ENCODE peak calls at places on chromosomes 3 and 15, in ten cellular contexts. R, C, G, V, J, B, U, K, N and H are unnamed samples. For H3K4me1, the result is how much of the 10 kb centered on the place peaks cover.

GRCh38 chr3:128176270-128176831 is 23.1 kb downstream of the EEFSEC start:
- DNase-seq in R (no peak), C (no peak), G (no peak), V (no peak), J (no peak), B (no peak), U (no peak), K (no peak), N (no peak), H (no peak)

GRCh38 chr15:82177291-82178010 is 85.1 kb downstream of the EFL1 start:
- DNase-seq in R (no peak), C (no peak), G (no peak), V (no peak), J (no peak), B (no peak), U (no peak), K (no peak), N (no peak), H (no peak)

GRCh38 chr3:42080452-42080872 is 10.7 kb upstream of the TRAK1 start:
- DNase-seq in R (peak), C (peak), G (no peak), V (peak), J (peak), B (no peak), U (no peak), K (no peak), N (peak), H (no peak)

GRCh38 chr3:49248828-49249227 is 28.2 kb downstream of the C3orf62 start:
- DNase-seq in R (peak), C (no peak), G (no peak), V (peak), J (no peak), B (no peak), U (no peak), K (no peak), N (no peak), H (no peak)

GRCh38 chr3:13234664-13235063 is 161.4 kb upstream of the IQSEC1 start:
- DNase-seq in R (no peak), C (no peak), G (no peak), V (no peak), J (no peak), B (no peak), U (no peak), K (no peak), N (no peak), H (no peak)

GRCh38 chr3:105495021-105495420 is 128.3 kb downstream of the ALCAM start:
- DNase-seq in R (no peak), C (no peak), G (no peak), V (no peak), J (no peak), B (no peak), U (no peak), K (no peak), N (no peak), H (no peak)

GRCh38 chr3:47910777-47911440 is 105.3 kb downstream of the MAP4 start:
- DNase-seq in R (no peak), C (no peak), G (no peak), V (peak), J (peak), B (peak), U (no peak), K (no peak), N (no peak), H (no peak)

GRCh38 chr15:75532413-75533250 is 46.5 kb downstream of the PTPN9 start:
- DNase-seq in R (no peak), C (peak), G (peak), V (peak), J (peak), B (peak), U (peak), K (peak), N (peak), H (no peak)

GRCh38 chr3:10774825-10775224 is 41.2 kb upstream of the SLC6A11 start:
- DNase-seq in R (no peak), C (no peak), G (no peak), V (no peak), J (no peak), B (no peak), U (no peak), K (no peak), N (no peak), H (no peak)

GRCh38 chr15:72820278-72820677 is 36.7 kb upstream of the ADPGK start:
- DNase-seq in R (no peak), C (no peak), G (no peak), V (no peak), J (no peak), B (no peak), U (no peak), K (no peak), N (no peak), H (no peak)

GRCh38 chr15:95875141-95875643 is 455.3 kb upstream of the NR2F2 start:
- DNase-seq in R (no peak), C (no peak), G (peak), V (no peak), J (peak), B (no peak), U (no peak), K (no peak), N (no peak), H (no peak)

GRCh38 chr3:126485956-126486884 is 10.5 kb upstream of the ZXDC start:
- DNase-seq in R (no peak), C (no peak), G (no peak), V (no peak), J (no peak), B (no peak), U (no peak), K (no peak), N (no peak), H (no peak)

GRCh38 chr3:182802413-182802812 is 9.1 kb downstream of the ATP11B start:
- DNase-seq in R (no peak), C (no peak), G (no peak), V (peak), J (no peak), B (no peak), U (no peak), K (no peak), N (no peak), H (no peak)

GRCh38 chr3:4821331-4821730 is 157.9 kb upstream of the BHLHE40 start:
- DNase-seq in R (no peak), C (no peak), G (no peak), V (peak), J (peak), B (no peak), U (no peak), K (no peak), N (peak), H (no peak)

GRCh38 chr3:58236527-58237237 is 910 bp upstream of the ABHD6 start:
- DNase-seq in R (no peak), C (peak), G (no peak), V (no peak), J (no peak), B (no peak), U (no peak), K (no peak), N (peak), H (no peak)

GRCh38 chr3:50089603-50089945 is 855 bp downstream of the RBM5 start:
- DNase-seq in R (no peak), C (no peak), G (no peak), V (no peak), J (no peak), B (no peak), U (no peak), K (no peak), N (peak), H (no peak)

GRCh38 chr15:90233701-90234518 is at the start of the genes CIB1 and GDPGP1:
- DNase-seq in R (peak), C (peak), G (peak), V (peak), J (peak), B (peak), U (peak), K (peak), N (peak), H (peak)
- TF ChIP-seq POLR2A in R (peak), C (peak), G (peak), V (peak), J (peak), B (peak), U (peak), K (peak), N (peak), H (peak)

GRCh38 chr15:78002996-78003395 is 74.5 kb downstream of the TBC1D2B start:
- DNase-seq in R (no peak), C (no peak), G (no peak), V (no peak), J (no peak), B (no peak), U (no peak), K (no peak), N (no peak), H (no peak)
- H3K4me1 ChIP-seq in R (under half), C (under half), G (under half), V (under half), J (under half), B (half or more), U (under half), K (under half), N (under half), H (under half)

GRCh38 chr3:189646902-189647542 is 15.8 kb downstream of the TP63 start:
- DNase-seq in R (no peak), C (no peak), G (no peak), V (no peak), J (no peak), B (peak), U (no peak), K (no peak), N (no peak), H (no peak)

GRCh38 chr3:189655617-189656016 is 24.4 kb downstream of the TP63 start:
- DNase-seq in R (no peak), C (no peak), G (no peak), V (no peak), J (no peak), B (no peak), U (no peak), K (no peak), N (no peak), H (no peak)

GRCh38 chr3:189652042-189652441 is 20.9 kb downstream of the TP63 start:
- DNase-seq in R (no peak), C (no peak), G (no peak), V (peak), J (peak), B (no peak), U (no peak), K (no peak), N (no peak), H (no peak)
- TF ChIP-seq CTCF in R (peak), C (peak), G (no peak), V (no peak), J (peak), B (no peak), U (no peak), K (no peak), N (no peak), H (no peak)

GRCh38 chr15:85839637-85840036 is 44.9 kb upstream of the KLHL25 start:
- DNase-seq in R (no peak), C (no peak), G (no peak), V (no peak), J (no peak), B (no peak), U (no peak), K (no peak), N (no peak), H (no peak)

GRCh38 chr15:85838655-85839054 is 43.9 kb upstream of the KLHL25 start:
- DNase-seq in R (no peak), C (peak), G (no peak), V (no peak), J (no peak), B (no peak), U (no peak), K (no peak), N (no peak), H (no peak)

GRCh38 chr15:85840802-85841152 is 46.1 kb upstream of the KLHL25 start:
- DNase-seq in R (no peak), C (no peak), G (no peak), V (no peak), J (no peak), B (no peak), U (no peak), K (no peak), N (no peak), H (no peak)

GRCh38 chr15:85837881-85838280 is 43.2 kb upstream of the KLHL25 start:
- DNase-seq in R (no peak), C (peak), G (no peak), V (no peak), J (no peak), B (no peak), U (no peak), K (no peak), N (no peak), H (no peak)

DNA sequence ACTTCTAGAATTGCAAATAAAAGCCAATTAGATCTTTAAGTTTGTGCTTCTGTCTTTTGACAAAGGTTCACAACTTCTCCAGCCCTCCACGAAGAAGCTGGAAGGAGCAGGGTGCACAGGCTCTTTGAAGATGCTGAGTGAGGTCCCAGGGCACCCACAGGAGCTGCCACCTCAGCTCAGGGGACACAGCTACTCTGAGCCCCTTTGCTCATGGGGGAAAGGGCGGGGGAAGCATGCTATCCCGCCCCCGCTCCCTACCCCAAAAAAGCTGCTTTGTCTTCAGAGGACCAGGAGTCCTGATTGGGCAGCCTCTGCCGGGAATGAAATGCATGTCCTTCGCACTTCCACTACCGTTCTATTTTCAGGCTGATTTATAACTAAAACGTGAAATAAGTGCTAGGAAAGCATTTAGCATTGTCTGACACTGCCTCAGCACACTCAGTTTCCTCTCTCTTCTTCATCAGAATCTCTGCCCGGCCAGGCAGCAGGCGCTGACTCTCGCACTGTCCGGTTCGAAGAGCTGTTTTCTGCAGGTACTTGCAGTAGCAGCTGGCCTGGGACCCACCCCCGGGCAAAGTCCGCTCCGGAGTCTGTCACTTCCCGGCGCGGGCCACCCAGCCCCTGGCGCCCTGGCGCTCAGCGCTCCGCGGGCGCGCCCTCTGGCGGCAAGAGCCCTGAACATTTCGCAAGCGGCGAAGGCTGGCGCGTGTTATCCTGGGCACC is 45.5 kb upstream of the KLHL25 start:
- DNase-seq in R (peak), C (peak), G (peak), V (peak), J (peak), B (peak), U (peak), K (peak), N (peak), H (no peak)
- TF ChIP-seq POLR2A in R (no peak), C (peak), G (no peak), V (no peak), J (no peak), B (no peak), U (no peak), K (no peak), N (no peak), H (no peak)

DNA sequence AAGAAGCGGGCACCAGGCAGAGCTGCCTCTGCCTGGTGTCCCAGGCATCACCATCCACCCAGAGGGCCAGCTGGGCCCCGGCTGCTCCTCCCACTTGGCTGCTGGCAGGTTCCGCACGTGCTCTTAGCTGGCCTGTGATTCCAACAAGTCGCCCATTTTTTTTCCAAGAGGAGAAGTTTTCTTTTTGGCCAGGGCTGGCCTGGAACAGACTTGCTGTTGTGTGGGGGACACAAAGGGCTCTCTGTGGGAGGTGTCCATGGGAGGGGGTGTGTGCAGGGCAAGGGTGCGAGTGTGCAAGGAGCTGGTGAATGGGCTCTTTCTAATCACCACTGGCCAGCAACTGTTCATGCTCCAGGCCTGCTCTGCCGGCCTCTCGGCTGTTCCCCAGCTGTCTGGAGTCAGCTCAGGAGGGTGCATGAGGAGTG is 7.3 kb downstream of the AMOTL2 start:
- DNase-seq in R (no peak), C (no peak), G (no peak), V (no peak), J (peak), B (peak), U (peak), K (peak), N (peak), H (no peak)
- H3K4me1 ChIP-seq in R (under half), C (half or more), G (under half), V (half or more), J (half or more), B (half or more), U (half or more), K (under half), N (half or more), H (half or more)

DNA sequence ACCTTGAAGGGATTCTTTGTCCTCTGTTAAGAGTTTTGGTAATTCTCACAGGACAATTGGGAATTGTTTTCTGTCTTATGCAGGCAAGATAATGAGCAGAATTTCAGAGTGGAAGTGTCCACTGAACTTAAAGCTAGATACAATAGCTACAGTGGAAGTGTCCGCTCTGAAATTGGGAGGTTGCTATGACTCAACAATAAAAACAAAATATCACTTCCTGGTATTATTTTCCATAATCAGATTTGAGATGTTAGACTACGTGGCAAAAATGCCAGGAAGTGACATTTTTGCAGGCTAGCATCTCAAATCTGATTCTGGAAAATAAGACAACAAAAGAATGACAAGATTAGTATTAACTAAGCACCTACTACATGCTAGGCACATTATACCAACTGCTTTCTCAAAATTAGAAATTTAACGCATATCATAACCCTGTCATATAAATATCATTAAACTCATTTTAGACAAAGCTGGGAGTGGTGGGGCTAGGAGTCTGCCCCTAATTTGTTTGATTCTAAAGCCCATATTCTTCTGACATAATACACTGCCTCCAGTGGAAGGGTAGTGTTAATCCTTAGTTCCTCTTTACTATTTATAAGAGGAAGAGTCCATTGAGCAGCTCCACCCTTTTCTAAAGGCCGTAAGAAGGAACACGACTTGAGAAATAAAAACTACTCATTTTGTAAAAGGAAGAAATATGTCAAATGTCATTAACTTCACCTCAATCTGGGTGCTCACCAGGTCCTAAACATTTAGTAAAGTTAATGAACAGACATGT is 266.9 kb upstream of the STT3B start:
- DNase-seq in R (no peak), C (no peak), G (no peak), V (no peak), J (no peak), B (no peak), U (no peak), K (no peak), N (no peak), H (no peak)
- TF ChIP-seq CTCF in R (no peak), C (no peak), G (no peak), V (no peak), J (no peak), B (no peak), U (no peak), K (no peak), N (no peak), H (no peak)

DNA sequence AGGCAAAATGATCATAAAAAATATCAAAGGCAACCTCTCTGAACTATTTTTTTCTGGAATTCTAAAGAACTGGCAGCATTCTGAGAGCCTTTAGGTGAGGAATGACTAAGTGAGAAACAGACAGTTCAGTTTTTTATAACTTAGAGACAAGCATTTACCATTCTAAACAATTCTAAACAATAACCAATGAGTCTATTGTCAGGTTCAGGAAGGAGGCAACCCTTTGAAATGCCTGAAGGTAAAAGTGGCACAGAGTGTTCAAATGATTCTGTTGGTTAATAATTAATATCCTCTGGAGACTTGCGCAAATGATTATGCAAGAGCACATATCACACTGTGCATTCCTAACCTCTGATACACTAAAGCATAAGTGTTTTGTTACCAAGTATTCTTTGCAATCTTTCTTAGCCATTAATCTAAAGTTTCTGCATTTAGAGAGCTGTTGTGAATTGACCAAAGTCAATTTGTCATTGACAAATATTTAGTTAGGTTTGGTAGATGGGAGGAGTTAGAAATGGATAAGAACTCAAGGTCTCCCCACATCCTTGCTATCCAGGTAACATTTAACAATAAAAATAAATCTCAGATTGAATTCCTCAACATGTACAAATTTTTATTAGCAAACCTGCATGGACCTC is 9.2 kb upstream of the TGFBR2 start:
- DNase-seq in R (no peak), C (no peak), G (no peak), V (peak), J (peak), B (no peak), U (no peak), K (no peak), N (no peak), H (no peak)
- TF ChIP-seq POLR2A in R (no peak), C (no peak), G (no peak), V (no peak), J (no peak), B (no peak), U (no peak), K (no peak), N (no peak), H (no peak)